ENCODE peak calls at places on chromosomes 1 and 21, in ten cellular contexts. Q is CD14-positive monocyte, H is HFF-Myc, D is HCT116, F is lower leg skin, G is HL-60, P is activated B cell treated with CpG ODN at 0.5 μM for 24 hours, U is pancreas, O is astrocyte of the spinal cord, V is GM13977. N is an unnamed sample.

GRCh38 chr1:201025571-201026002 is 2.1 kb upstream of the KIF21B start:
- DNase-seq in H (no peak), P (no peak), F (no peak), G (no peak), V (peak; percentile 56), Q (no peak), D (no peak), U (no peak), O (peak; percentile 72), N (no peak)

GRCh38 chr1:5423109-5423508 is 569.1 kb downstream of the NPHP4 start:
- DNase-seq in P (no peak), Q (no peak), F (no peak), U (peak; percentile 31), D (no peak), H (no peak), V (no peak), G (no peak), O (no peak), N (peak; percentile 46)

GRCh38 chr1:172966844-172967540 is 83.7 kb downstream of the TNFSF18 start:
- DNase-seq in H (no peak), G (no peak), F (no peak), D (no peak), U (no peak), P (no peak), V (no peak), Q (no peak), O (no peak), N (no peak)

GRCh38 chr1:216812966-216813365 is 89.7 kb upstream of the ESRRG start:
- DNase-seq in Q (no peak), D (no peak), O (peak; percentile 7), V (no peak), U (no peak), F (no peak), P (no peak), G (no peak), H (peak; percentile 7), N (no peak)

GRCh38 chr1:95982706-95983105 is 738.9 kb upstream of the PTBP2 start:
- DNase-seq in H (no peak), Q (no peak), G (no peak), V (no peak), O (no peak), F (no peak), D (no peak), P (no peak), U (no peak), N (no peak)

GRCh38 chr1:152878042-152878441 is at the start of gene SMCP:
- DNase-seq in G (no peak), D (no peak), Q (no peak), H (no peak), F (no peak), V (peak; percentile 22), O (no peak), P (no peak), U (no peak), N (no peak)

GRCh38 chr1:22660716-22661241 is 7.7 kb downstream of the C1QB start:
- DNase-seq in O (no peak), G (no peak), D (no peak), U (no peak), P (no peak), F (no peak), Q (no peak), H (no peak), V (no peak), N (no peak)

GRCh38 chr21:32131960-32132359 is 146.9 kb downstream of the MIS18A start:
- DNase-seq in D (no peak), P (no peak), Q (no peak), U (no peak), G (no peak), F (no peak), H (no peak), O (peak; percentile 26), V (no peak), N (no peak)

DNA sequence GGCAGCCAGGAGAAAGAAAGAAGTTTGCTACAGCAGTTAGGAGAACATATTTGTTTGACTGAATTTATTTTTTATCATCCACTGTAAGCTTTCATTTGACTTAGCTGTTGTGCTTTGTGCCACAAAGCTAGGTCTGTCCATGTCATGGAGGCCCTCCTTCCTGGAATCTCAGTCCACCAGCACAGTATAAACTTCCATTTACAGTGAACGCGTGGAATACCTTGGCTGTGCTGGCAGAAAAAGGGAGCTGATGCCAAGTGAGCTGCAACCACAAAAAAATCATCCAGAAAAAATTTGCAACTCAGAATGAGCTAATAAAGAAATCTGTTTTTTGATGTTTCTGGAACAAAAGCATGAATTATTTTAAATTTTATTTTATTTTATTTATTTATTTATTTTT is 72.6 kb downstream of the ATP6V1G3 start:
- DNase-seq in G (no peak), P (no peak), D (no peak), V (no peak), H (no peak), Q (no peak), O (peak; percentile 31), U (no peak), F (no peak), N (no peak)
- TF ChIP-seq CTCF in G (no peak), P (no peak), D (no peak), V (no peak), H (no peak), Q (no peak), O (no peak), U (no peak), F (no peak), N (no peak)

GRCh38 chr1:14924012-14924452 is 229.5 kb upstream of the TMEM51 start:
- DNase-seq in G (no peak), V (peak; percentile 89), U (peak; percentile 70), Q (no peak), D (peak; percentile 6), O (peak; percentile 47), F (peak; percentile 93), H (no peak), P (peak; percentile 23), N (peak; percentile 53)

GRCh38 chr1:14923400-14924011 is 230.0 kb upstream of the TMEM51 start:
- DNase-seq in Q (no peak), V (no peak), P (no peak), G (no peak), O (no peak), D (no peak), U (no peak), H (no peak), F (no peak), N (no peak)

GRCh38 chr1:14925336-14926136 is 228.0 kb upstream of the TMEM51 start:
- DNase-seq in Q (no peak), O (no peak), V (no peak), G (no peak), U (no peak), H (no peak), D (no peak), F (no peak), P (no peak), N (no peak)

GRCh38 chr1:14926214-14926613 is 227.3 kb upstream of the TMEM51 start:
- DNase-seq in P (no peak), H (no peak), G (no peak), V (no peak), F (no peak), D (no peak), Q (no peak), U (no peak), O (peak; percentile 37), N (no peak)

DNA sequence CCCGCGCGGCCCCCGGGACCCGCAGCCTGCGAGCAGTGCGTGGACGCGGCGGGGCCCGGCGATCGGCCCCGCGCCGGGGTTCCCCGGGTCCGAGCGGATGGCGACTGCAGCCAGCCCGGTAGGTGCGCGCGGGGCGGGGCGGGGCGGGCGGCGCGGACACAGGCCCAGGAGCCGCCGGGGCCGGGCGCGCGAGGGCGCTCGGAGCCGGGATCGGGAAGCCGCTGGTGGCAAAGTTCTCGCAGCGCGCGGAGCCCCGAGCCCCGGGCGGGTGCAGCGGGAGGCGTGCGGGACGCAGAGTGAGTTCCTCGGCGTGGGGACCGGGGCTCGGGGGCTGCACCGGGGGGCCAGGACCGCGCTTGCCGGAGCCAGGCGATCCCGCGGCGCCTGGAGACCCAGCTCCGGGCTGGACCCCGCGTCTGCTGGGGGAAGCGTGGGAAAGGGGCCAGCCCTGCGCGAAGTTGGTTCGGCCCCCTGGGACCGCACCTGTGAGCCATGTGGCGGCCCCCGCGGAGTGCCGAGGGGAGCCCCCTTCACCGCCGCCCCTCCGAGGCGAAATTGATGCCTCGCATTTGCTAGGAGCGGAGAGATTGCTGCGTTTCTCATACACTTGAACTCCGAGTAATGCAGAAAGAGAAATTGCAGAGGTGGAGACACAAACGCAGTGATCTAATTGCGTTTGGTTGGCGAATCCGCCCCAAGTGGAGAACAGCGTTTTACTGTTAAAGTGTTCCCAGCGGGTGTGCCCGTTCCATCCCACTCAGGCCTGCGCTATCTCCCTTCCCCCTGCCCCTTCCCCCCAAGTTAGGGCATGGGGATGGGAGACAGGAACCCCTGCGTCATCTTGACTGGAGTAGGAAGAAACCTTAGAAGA is 228.9 kb upstream of the TMEM51 start:
- DNase-seq in V (peak; percentile 72), D (no peak), O (peak; percentile 36), F (no peak), H (no peak), P (peak; percentile 16), U (peak; percentile 65), Q (no peak), G (no peak), N (no peak)
- TF ChIP-seq CTCF in V (no peak), D (no peak), O (peak; percentile 16), F (no peak), H (no peak), P (no peak), U (no peak), Q (no peak), G (no peak), N (no peak)

GRCh38 chr1:116882866-116883265 is 26.9 kb upstream of the PTGFRN start:
- DNase-seq in O (no peak), P (no peak), U (peak; percentile 48), G (no peak), H (no peak), V (no peak), D (no peak), Q (no peak), F (no peak), N (no peak)

GRCh38 chr1:116880952-116881351 is 28.8 kb upstream of the PTGFRN start:
- DNase-seq in V (no peak), H (no peak), O (no peak), D (no peak), P (no peak), U (peak; percentile 54), Q (no peak), F (no peak), G (no peak), N (no peak)

GRCh38 chr1:116879478-116880133 is 30.1 kb upstream of the PTGFRN start:
- DNase-seq in P (no peak), F (no peak), D (no peak), G (no peak), U (peak; percentile 43), H (no peak), O (no peak), V (no peak), Q (no peak), N (no peak)

GRCh38 chr1:116878804-116879477 is 30.8 kb upstream of the PTGFRN start:
- DNase-seq in Q (no peak), D (peak; percentile 18), H (peak; percentile 92), P (no peak), O (peak; percentile 64), G (no peak), V (peak; percentile 32), F (peak; percentile 15), U (peak; percentile 32), N (peak; percentile 48)

GRCh38 chr1:116881879-116882520 is 27.7 kb upstream of the PTGFRN start:
- DNase-seq in D (no peak), U (peak; percentile 80), V (peak; percentile 59), Q (peak; percentile 49), G (peak; percentile 96), H (no peak), F (no peak), O (peak; percentile 22), P (no peak), N (no peak)
- TF ChIP-seq CTCF in D (peak; percentile 35), U (peak; percentile 10), V (peak; percentile 60), Q (no peak), G (peak; percentile 73), H (peak; percentile 45), F (no peak), O (peak; percentile 36), P (no peak), N (no peak)

GRCh38 chr1:3472906-3473305 is 18.4 kb downstream of the ARHGEF16 start:
- DNase-seq in F (no peak), D (no peak), H (no peak), G (no peak), U (no peak), V (no peak), P (no peak), O (no peak), Q (no peak), N (no peak)

GRCh38 chr1:3472088-3472850 is 17.8 kb downstream of the ARHGEF16 start:
- DNase-seq in Q (no peak), F (no peak), V (no peak), D (no peak), U (no peak), H (no peak), G (no peak), P (no peak), O (no peak), N (no peak)

GRCh38 chr1:3470650-3471355 is 16.3 kb downstream of the ARHGEF16 start:
- DNase-seq in F (no peak), Q (no peak), D (no peak), H (no peak), V (no peak), U (no peak), O (no peak), G (no peak), P (no peak), N (no peak)

GRCh38 chr1:3469849-3470649 is 15.6 kb downstream of the ARHGEF16 start:
- DNase-seq in U (no peak), D (no peak), P (no peak), F (no peak), Q (peak; percentile 28), O (no peak), H (no peak), V (no peak), G (no peak), N (no peak)

GRCh38 chr1:3471356-3472087 is 17.1 kb downstream of the ARHGEF16 start:
- DNase-seq in V (no peak), F (no peak), U (no peak), O (peak; percentile 60), H (no peak), D (no peak), G (no peak), Q (no peak), P (no peak), N (no peak)
- TF ChIP-seq CTCF in V (no peak), F (no peak), U (no peak), O (peak; percentile 56), H (peak; percentile 44), D (no peak), G (no peak), Q (no peak), P (no peak), N (no peak)

N was measured in mesothelial cell of epicardium.